ENCODE peak calls at places on chromosomes 3 and 15, in ten cellular contexts. S is fibroblast of the aortic adventitia, N is MG63, J is GM06990, M is NCI-H1105, W is immature natural killer cell, E is neural progenitor cell, O is HFF-Myc, B is anterior cingulate cortex, G is 8988T. P is an unnamed sample.

GRCh38 chr3:195196266-195196665 is 74.7 kb downstream of the XXYLT1 start:
- DNase-seq in S (peak), N (no peak), J (no peak), M (no peak), W (no peak), E (no peak), O (no peak), B (no peak), G (no peak), P (no peak)

GRCh38 chr3:139173372-139174108 is 128.8 kb upstream of the PRR23C start:
- DNase-seq in S (peak), N (peak), J (no peak), M (no peak), W (no peak), E (no peak), O (peak), B (no peak), G (no peak), P (peak)

GRCh38 chr3:100158877-100159563 is 44.7 kb upstream of the FILIP1L start:
- DNase-seq in S (no peak), N (no peak), J (no peak), M (no peak), W (no peak), E (no peak), O (no peak), B (no peak), G (no peak), P (peak)

GRCh38 chr3:23589586-23589985 is 216.2 kb upstream of the UBE2E1 start:
- DNase-seq in S (no peak), N (no peak), J (no peak), M (no peak), W (no peak), E (no peak), O (no peak), B (no peak), G (no peak), P (no peak)

GRCh38 chr3:9852528-9852927 is 8.7 kb upstream of the RPUSD3 start:
- DNase-seq in S (no peak), N (no peak), J (no peak), M (no peak), W (no peak), E (no peak), O (no peak), B (no peak), G (no peak), P (no peak)

GRCh38 chr3:78951546-78951945 is 816.3 kb downstream of the ROBO1 start:
- DNase-seq in S (no peak), N (peak), J (no peak), M (no peak), W (no peak), E (no peak), O (no peak), B (no peak), G (no peak), P (no peak)

GRCh38 chr3:156817931-156818765 is 8.0 kb upstream of the LEKR1 start:
- DNase-seq in S (no peak), N (no peak), J (no peak), M (no peak), W (no peak), E (no peak), O (no peak), B (no peak), G (no peak), P (no peak)

GRCh38 chr15:79965836-79966630 is 5.0 kb downstream of the BCL2A1 start:
- DNase-seq in S (no peak), N (no peak), J (no peak), M (no peak), W (no peak), E (no peak), O (no peak), B (no peak), G (no peak), P (no peak)

GRCh38 chr15:72838311-72838731 is 54.8 kb upstream of the ADPGK start:
- DNase-seq in S (peak), N (peak), J (no peak), M (no peak), W (no peak), E (no peak), O (no peak), B (no peak), G (no peak), P (no peak)

GRCh38 chr3:64454179-64454578 is 228.9 kb upstream of the PRICKLE2 start:
- DNase-seq in S (peak), N (no peak), J (no peak), M (no peak), W (no peak), E (no peak), O (no peak), B (no peak), G (no peak), P (no peak)

GRCh38 chr3:146044046-146044445 is 116.9 kb downstream of the PLOD2 start:
- DNase-seq in S (no peak), N (no peak), J (no peak), M (no peak), W (no peak), E (no peak), O (no peak), B (no peak), G (no peak), P (no peak)

GRCh38 chr3:100210777-100211145 is 50.0 kb upstream of the TBC1D23 start:
- DNase-seq in S (peak), N (peak), J (peak), M (peak), W (no peak), E (no peak), O (peak), B (no peak), G (no peak), P (no peak)

GRCh38 chr3:6273878-6274277 is 587.0 kb upstream of the GRM7 start:
- DNase-seq in S (no peak), N (no peak), J (no peak), M (no peak), W (no peak), E (no peak), O (no peak), B (no peak), G (no peak), P (no peak)

GRCh38 chr3:188266581-188267274 is 112.8 kb downstream of the LPP start:
- DNase-seq in S (peak), N (peak), J (no peak), M (no peak), W (no peak), E (no peak), O (no peak), B (no peak), G (no peak), P (no peak)

GRCh38 chr3:56776551-56776950 is 25.2 kb downstream of the ARHGEF3 start:
- DNase-seq in S (no peak), N (no peak), J (no peak), M (no peak), W (no peak), E (no peak), O (no peak), B (no peak), G (no peak), P (no peak)

GRCh38 chr3:113626513-113627371 is 69.7 kb downstream of the USF3 start:
- DNase-seq in S (peak), N (peak), J (no peak), M (peak), W (peak), E (peak), O (peak), B (no peak), G (peak), P (peak)

GRCh38 chr3:4547799-4548198 is 54.7 kb downstream of the ITPR1 start:
- DNase-seq in S (no peak), N (no peak), J (no peak), M (no peak), W (no peak), E (no peak), O (no peak), B (no peak), G (no peak), P (no peak)

GRCh38 chr3:134334231-134334900 is 39.9 kb downstream of the AMOTL2 start:
- DNase-seq in S (peak), N (peak), J (no peak), M (no peak), W (no peak), E (no peak), O (no peak), B (no peak), G (no peak), P (no peak)

GRCh38 chr3:126493731-126494130 is 18.0 kb upstream of the ZXDC start:
- DNase-seq in S (no peak), N (no peak), J (peak), M (no peak), W (no peak), E (peak), O (no peak), B (no peak), G (no peak), P (no peak)

GRCh38 chr3:55118453-55118852 is 190.6 kb upstream of the LRTM1 start:
- DNase-seq in S (no peak), N (no peak), J (no peak), M (no peak), W (no peak), E (no peak), O (no peak), B (no peak), G (no peak), P (no peak)

GRCh38 chr3:188421151-188421821 is 267.3 kb downstream of the LPP start:
- DNase-seq in S (peak), N (no peak), J (no peak), M (no peak), W (no peak), E (no peak), O (peak), B (no peak), G (no peak), P (peak)

GRCh38 chr3:132210476-132211346 is 106.5 kb upstream of the ACP3 start:
- DNase-seq in S (no peak), N (no peak), J (no peak), M (peak), W (no peak), E (peak), O (no peak), B (no peak), G (no peak), P (no peak)

GRCh38 chr15:75171408-75171807 is 30.3 kb upstream of the C15orf39 start:
- DNase-seq in S (peak), N (peak), J (no peak), M (no peak), W (no peak), E (no peak), O (peak), B (no peak), G (no peak), P (no peak)

GRCh38 chr3:198076722-198077308 is 116.8 kb downstream of the LMLN start:
- DNase-seq in S (no peak), N (no peak), J (no peak), M (peak), W (no peak), E (no peak), O (no peak), B (no peak), G (no peak), P (no peak)

GRCh38 chr15:74793135-74794028 is 11.5 kb downstream of the CSK start:
- DNase-seq in S (no peak), N (peak), J (no peak), M (no peak), W (peak), E (no peak), O (no peak), B (no peak), G (no peak), P (no peak)

GRCh38 chr3:31882431-31882830 is 98.6 kb downstream of the OSBPL10 start:
- DNase-seq in S (no peak), N (no peak), J (no peak), M (no peak), W (no peak), E (no peak), O (no peak), B (no peak), G (no peak), P (no peak)

GRCh38 chr3:134753999-134754742 is 40.9 kb upstream of the EPHB1 start:
- DNase-seq in S (peak), N (peak), J (no peak), M (no peak), W (no peak), E (no peak), O (no peak), B (no peak), G (no peak), P (no peak)

GRCh38 chr3:39937315-39937714 is 127.9 kb downstream of the MYRIP start:
- DNase-seq in S (no peak), N (no peak), J (no peak), M (no peak), W (no peak), E (no peak), O (no peak), B (no peak), G (no peak), P (no peak)

GRCh38 chr15:39502616-39503195 is 78.2 kb upstream of the THBS1 start:
- DNase-seq in S (peak), N (no peak), J (no peak), M (no peak), W (no peak), E (no peak), O (no peak), B (no peak), G (no peak), P (no peak)

GRCh38 chr15:57747206-57747605 is 40.7 kb downstream of the POLR2M start:
- DNase-seq in S (peak), N (no peak), J (no peak), M (no peak), W (no peak), E (no peak), O (no peak), B (no peak), G (no peak), P (no peak)

GRCh38 chr15:100434038-100434437 is 92.3 kb upstream of the ADAMTS17 start:
- DNase-seq in S (no peak), N (no peak), J (no peak), M (no peak), W (no peak), E (no peak), O (no peak), B (no peak), G (no peak), P (no peak)

GRCh38 chr3:97306226-97306625 is 458.3 kb upstream of the ARL6 start:
- DNase-seq in S (no peak), N (no peak), J (no peak), M (no peak), W (no peak), E (no peak), O (no peak), B (no peak), G (no peak), P (no peak)

GRCh38 chr3:142445816-142446254 is 2.0 kb downstream of the XRN1 start:
- DNase-seq in S (peak), N (no peak), J (peak), M (no peak), W (peak), E (no peak), O (no peak), B (no peak), G (no peak), P (no peak)

GRCh38 chr3:16993227-16993626 is 108.5 kb downstream of the PLCL2 start:
- DNase-seq in S (peak), N (no peak), J (no peak), M (no peak), W (no peak), E (no peak), O (no peak), B (no peak), G (no peak), P (no peak)

P was measured in NCI-H446.